ENCODE peak calls at places on chromosomes 16 and 17, in seven cellular contexts. B is HepG2; K is AG08396; M is activated T-helper 1 cell treated with anti-CD3 and anti-CD28 coated beads, Interleukin-12 subunit alpha, Interleukin-12 subunit beta, Interleukin-2, Interleukin-4 antibody, amounts not matched to agents 30 ng/mL and 10 ng/mL and 1 ng/mL, durations not matched to agents 14 hours and 24 hours and 36 hours; V is mucosa of descending colon; Y is stomach; P is H9. Q is an unnamed sample.

GRCh38 chr16:1559446-1559975 is 26.0 kb downstream of the TMEM204 start:
- DNase-seq in P (no peak), M (peak; percentile 21), K (no peak), B (no peak), Y (no peak), V (no peak), Q (no peak)

GRCh38 chr17:57803026-57803425 is 46.8 kb downstream of the MRPS23 start:
- DNase-seq in Y (no peak), V (no peak), P (peak; percentile 33), B (no peak), K (no peak), M (no peak), Q (no peak)

GRCh38 chr17:78808106-78808635 is 26.1 kb upstream of the CYTH1 start:
- DNase-seq in P (no peak), Y (no peak), B (no peak), M (no peak), V (no peak), K (no peak), Q (no peak)

GRCh38 chr17:39921323-39921722 is 2.9 kb upstream of the GSDMB start:
- DNase-seq in M (no peak), K (no peak), B (no peak), V (no peak), Y (no peak), P (no peak), Q (peak; percentile 5)

GRCh38 chr16:88835818-88836217 is 20.9 kb downstream of the GALNS start:
- DNase-seq in P (no peak), V (no peak), Y (no peak), K (no peak), M (no peak), B (no peak), Q (no peak)

GRCh38 chr16:15427648-15428239 is 6.6 kb upstream of the BMERB1 start:
- DNase-seq in B (peak; percentile 69), M (peak; percentile 22), Y (peak; percentile 62), P (no peak), V (no peak), K (peak; percentile 69), Q (peak; percentile 37)

GRCh38 chr17:1158879-1159278 is 20.9 kb downstream of the ABR start:
- DNase-seq in Y (no peak), V (no peak), M (no peak), B (no peak), P (no peak), K (peak; percentile 67), Q (no peak)

GRCh38 chr17:79760197-79760906 is 17.6 kb upstream of the CBX2 start:
- DNase-seq in K (no peak), M (no peak), B (peak; percentile 86), V (no peak), Y (no peak), P (no peak), Q (no peak)

GRCh38 chr17:57317016-57317415 is 60.7 kb downstream of the MSI2 start:
- DNase-seq in Y (no peak), B (no peak), P (no peak), K (no peak), V (no peak), M (no peak), Q (no peak)

GRCh38 chr17:41937970-41938851 is 7.8 kb downstream of the ODAD4 start:
- DNase-seq in B (no peak), K (no peak), P (no peak), M (no peak), Y (peak; percentile 49), V (no peak), Q (no peak)

Q was measured in GDM1.